ENCODE peak calls at places on chromosomes 4 and X, in five cellular contexts. One of them, this sample, is unnamed.

GRCh38 chrX:80550722-80551121 is 130.5 kb downstream of the TENT5D start:
- DNase-seq in testis: no peak
- DNase-seq in esophagus muscularis mucosa: no peak
- DNase-seq in Peyer's patch: no peak
- DNase-seq in spleen: no peak
- DNase-seq in this sample: no peak

GRCh38 chr4:548976-549375 is 27.1 kb downstream of the TMEM271 start:
- DNase-seq in testis: no peak
- DNase-seq in esophagus muscularis mucosa: no peak
- DNase-seq in Peyer's patch: no peak
- DNase-seq in spleen: no peak
- DNase-seq in this sample: no peak

GRCh38 chr4:66273110-66273509 is 602.8 kb upstream of the EPHA5 start:
- DNase-seq in testis: no peak
- DNase-seq in esophagus muscularis mucosa: no peak
- DNase-seq in Peyer's patch: no peak
- DNase-seq in spleen: no peak
- DNase-seq in this sample: no peak

GRCh38 chr4:42653606-42654560 is 3.0 kb downstream of the ATP8A1 start:
- DNase-seq in testis: no peak
- DNase-seq in esophagus muscularis mucosa: no peak
- DNase-seq in Peyer's patch: no peak
- DNase-seq in spleen: no peak
- DNase-seq in this sample: peak; percentile 64

GRCh38 chr4:20422398-20422797 is 170.7 kb downstream of the SLIT2 start:
- DNase-seq in testis: peak; percentile 71
- DNase-seq in esophagus muscularis mucosa: no peak
- DNase-seq in Peyer's patch: peak; percentile 76
- DNase-seq in spleen: no peak
- DNase-seq in this sample: no peak

GRCh38 chrX:9682456-9682855 is 83.2 kb downstream of the GPR143 start:
- DNase-seq in testis: peak; percentile 15
- DNase-seq in esophagus muscularis mucosa: no peak
- DNase-seq in Peyer's patch: no peak
- DNase-seq in spleen: no peak
- DNase-seq in this sample: no peak

GRCh38 chr4:6095897-6096296 is 77.7 kb upstream of the C4orf50 start:
- DNase-seq in testis: no peak
- DNase-seq in esophagus muscularis mucosa: no peak
- DNase-seq in Peyer's patch: no peak
- DNase-seq in spleen: no peak
- DNase-seq in this sample: no peak

GRCh38 chr4:177308125-177308524 is 1.5 kb upstream of the NEIL3 start:
- DNase-seq in testis: no peak
- DNase-seq in esophagus muscularis mucosa: no peak
- DNase-seq in Peyer's patch: no peak
- DNase-seq in spleen: no peak
- DNase-seq in this sample: no peak

GRCh38 chrX:101383679-101384078 is 2.3 kb downstream of the BTK start:
- DNase-seq in testis: no peak
- DNase-seq in esophagus muscularis mucosa: no peak
- DNase-seq in Peyer's patch: no peak
- DNase-seq in spleen: no peak
- DNase-seq in this sample: no peak

GRCh38 chr4:86834901-86835300 is 14.3 kb downstream of the SLC10A6 start:
- DNase-seq in testis: no peak
- DNase-seq in esophagus muscularis mucosa: no peak
- DNase-seq in Peyer's patch: no peak
- DNase-seq in spleen: no peak
- DNase-seq in this sample: no peak

GRCh38 chrX:103704863-103705262 is 5.8 kb upstream of the TMEM31 start:
- DNase-seq in testis: no peak
- DNase-seq in esophagus muscularis mucosa: no peak
- DNase-seq in Peyer's patch: no peak
- DNase-seq in spleen: no peak
- DNase-seq in this sample: no peak

GRCh38 chrX:41447897-41448296 is 754 bp downstream of the NYX start:
- DNase-seq in testis: no peak
- DNase-seq in esophagus muscularis mucosa: no peak
- DNase-seq in Peyer's patch: no peak
- DNase-seq in spleen: no peak
- DNase-seq in this sample: no peak

GRCh38 chr4:153934689-153935017 is 145.8 kb upstream of the SFRP2 start:
- DNase-seq in testis: no peak
- DNase-seq in esophagus muscularis mucosa: no peak
- DNase-seq in Peyer's patch: no peak
- DNase-seq in spleen: no peak
- DNase-seq in this sample: no peak

GRCh38 chrX:29082558-29082957 is 495.3 kb downstream of the IL1RAPL1 start:
- DNase-seq in testis: no peak
- DNase-seq in esophagus muscularis mucosa: no peak
- DNase-seq in Peyer's patch: no peak
- DNase-seq in spleen: no peak
- DNase-seq in this sample: no peak

GRCh38 chrX:1851527-1851926 is 236.7 kb downstream of the ASMT start:
- DNase-seq in testis: no peak
- DNase-seq in esophagus muscularis mucosa: no peak
- DNase-seq in Peyer's patch: no peak
- DNase-seq in spleen: no peak
- DNase-seq in this sample: no peak

GRCh38 chrX:150478496-150479492 is 89.6 kb upstream of the MTM1 start:
- DNase-seq in testis: no peak
- DNase-seq in esophagus muscularis mucosa: no peak
- DNase-seq in Peyer's patch: no peak
- DNase-seq in spleen: no peak
- DNase-seq in this sample: no peak

GRCh38 chr4:170750519-170750918 is 660.8 kb upstream of the AADAT start:
- DNase-seq in testis: no peak
- DNase-seq in esophagus muscularis mucosa: no peak
- DNase-seq in Peyer's patch: no peak
- DNase-seq in spleen: no peak
- DNase-seq in this sample: no peak

GRCh38 chr4:186719925-186720694 is 3.5 kb downstream of the FAT1 start:
- DNase-seq in testis: peak; percentile 49
- DNase-seq in esophagus muscularis mucosa: no peak
- DNase-seq in Peyer's patch: no peak
- DNase-seq in spleen: no peak
- DNase-seq in this sample: no peak

GRCh38 chr4:152189451-152190179 is 346.3 kb downstream of the FBXW7 start:
- DNase-seq in testis: no peak
- DNase-seq in esophagus muscularis mucosa: no peak
- DNase-seq in Peyer's patch: no peak
- DNase-seq in spleen: no peak
- DNase-seq in this sample: no peak

GRCh38 chrX:12463873-12464272 is 325.6 kb downstream of the FRMPD4 start:
- DNase-seq in testis: no peak
- DNase-seq in esophagus muscularis mucosa: no peak
- DNase-seq in Peyer's patch: no peak
- DNase-seq in spleen: no peak
- DNase-seq in this sample: no peak

GRCh38 chrX:56765816-56766553 is 36.9 kb downstream of the NBDY start:
- DNase-seq in testis: no peak
- DNase-seq in esophagus muscularis mucosa: peak; percentile 17
- DNase-seq in Peyer's patch: peak; percentile 52
- DNase-seq in spleen: peak; percentile 54
- DNase-seq in this sample: no peak

DNA sequence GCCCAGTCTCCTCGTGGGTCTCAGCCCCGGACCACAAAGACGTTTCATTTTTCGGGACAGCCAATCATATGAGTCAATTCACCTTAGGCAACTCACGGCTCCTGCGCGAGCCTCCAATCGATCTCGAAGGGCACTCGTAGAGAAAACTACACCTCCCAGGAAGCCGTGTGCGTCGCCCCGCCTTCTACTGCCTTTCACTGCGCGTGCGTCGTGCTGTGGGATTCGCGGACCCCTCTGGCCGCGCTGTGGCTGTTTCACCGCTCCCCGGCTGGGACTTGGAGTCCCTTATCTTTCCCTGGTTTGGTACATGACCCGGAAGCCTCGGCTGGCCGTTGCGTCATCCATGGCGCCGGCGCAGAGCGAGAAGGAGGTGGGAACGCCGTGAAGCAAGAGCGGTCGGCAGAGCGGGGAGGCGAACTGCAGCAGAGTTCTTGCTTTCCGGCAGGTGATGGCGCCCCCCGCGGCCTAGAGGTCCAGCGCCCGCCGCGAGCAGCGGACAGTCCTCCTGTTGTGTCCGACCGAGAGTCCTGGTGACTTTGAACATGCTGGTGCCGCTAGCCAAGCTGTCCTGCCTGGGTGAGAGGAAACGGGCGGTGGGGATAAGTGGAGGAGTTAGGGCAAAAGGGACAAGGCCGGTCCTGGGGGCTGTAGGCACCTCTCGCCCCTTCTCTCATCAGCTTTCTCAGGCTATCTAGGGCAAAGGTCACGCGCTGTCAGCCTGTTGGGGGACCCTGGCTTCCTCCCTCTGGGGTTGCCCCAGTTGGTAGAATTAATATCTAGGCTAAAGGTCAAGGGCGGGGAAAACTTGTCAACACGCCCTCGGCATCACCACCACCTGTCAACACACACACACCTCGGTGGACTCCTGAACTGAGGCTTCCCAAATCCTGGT is at the start of gene ETFDH:
- DNase-seq in testis: peak; percentile 98
- DNase-seq in esophagus muscularis mucosa: peak; percentile 100
- DNase-seq in Peyer's patch: peak; percentile 99
- DNase-seq in spleen: peak; percentile 100
- DNase-seq in this sample: peak; percentile 97
- TF ChIP-seq POLR2A in testis: peak; percentile 54
- TF ChIP-seq POLR2A in esophagus muscularis mucosa: peak; percentile 33
- TF ChIP-seq POLR2A in Peyer's patch: peak; percentile 80
- TF ChIP-seq POLR2A in spleen: no peak
- TF ChIP-seq POLR2A in this sample: peak; percentile 86

GRCh38 chr4:88659890-88660208 is 37.8 kb downstream of the NAP1L5 start:
- DNase-seq in testis: no peak
- DNase-seq in esophagus muscularis mucosa: no peak
- DNase-seq in Peyer's patch: no peak
- DNase-seq in spleen: no peak
- DNase-seq in this sample: no peak

GRCh38 chr4:88659061-88659889 is 38.4 kb downstream of the NAP1L5 start:
- DNase-seq in testis: peak; percentile 71
- DNase-seq in esophagus muscularis mucosa: no peak
- DNase-seq in Peyer's patch: peak; percentile 64
- DNase-seq in spleen: no peak
- DNase-seq in this sample: peak; percentile 40

GRCh38 chr4:88660446-88661294 is 37.0 kb downstream of the NAP1L5 start:
- DNase-seq in testis: no peak
- DNase-seq in esophagus muscularis mucosa: no peak
- DNase-seq in Peyer's patch: no peak
- DNase-seq in spleen: no peak
- DNase-seq in this sample: no peak

GRCh38 chr4:88661724-88662123 is 35.9 kb downstream of the NAP1L5 start:
- DNase-seq in testis: no peak
- DNase-seq in esophagus muscularis mucosa: no peak
- DNase-seq in Peyer's patch: no peak
- DNase-seq in spleen: no peak
- DNase-seq in this sample: no peak
- H3K4me3 ChIP-seq in testis: no peak overlapping the region
- H3K4me3 ChIP-seq in esophagus muscularis mucosa: no peak overlapping the region
- H3K4me3 ChIP-seq in Peyer's patch: no peak overlapping the region
- H3K4me3 ChIP-seq in spleen: no peak overlapping the region
- H3K4me3 ChIP-seq in this sample: no peak overlapping the region

GRCh38 chr4:40299126-40299525 is 36.0 kb upstream of the CHRNA9 start:
- DNase-seq in testis: no peak
- DNase-seq in esophagus muscularis mucosa: no peak
- DNase-seq in Peyer's patch: no peak
- DNase-seq in spleen: no peak
- DNase-seq in this sample: no peak

GRCh38 chr4:40303751-40304150 is 31.4 kb upstream of the CHRNA9 start:
- DNase-seq in testis: no peak
- DNase-seq in esophagus muscularis mucosa: no peak
- DNase-seq in Peyer's patch: no peak
- DNase-seq in spleen: no peak
- DNase-seq in this sample: no peak

GRCh38 chr4:40301592-40301991 is 33.5 kb upstream of the CHRNA9 start:
- DNase-seq in testis: no peak
- DNase-seq in esophagus muscularis mucosa: no peak
- DNase-seq in Peyer's patch: peak; percentile 91
- DNase-seq in spleen: peak; percentile 90
- DNase-seq in this sample: no peak

GRCh38 chr4:40300371-40301162 is 34.6 kb upstream of the CHRNA9 start:
- DNase-seq in testis: no peak
- DNase-seq in esophagus muscularis mucosa: no peak
- DNase-seq in Peyer's patch: no peak
- DNase-seq in spleen: no peak
- DNase-seq in this sample: no peak

DNA sequence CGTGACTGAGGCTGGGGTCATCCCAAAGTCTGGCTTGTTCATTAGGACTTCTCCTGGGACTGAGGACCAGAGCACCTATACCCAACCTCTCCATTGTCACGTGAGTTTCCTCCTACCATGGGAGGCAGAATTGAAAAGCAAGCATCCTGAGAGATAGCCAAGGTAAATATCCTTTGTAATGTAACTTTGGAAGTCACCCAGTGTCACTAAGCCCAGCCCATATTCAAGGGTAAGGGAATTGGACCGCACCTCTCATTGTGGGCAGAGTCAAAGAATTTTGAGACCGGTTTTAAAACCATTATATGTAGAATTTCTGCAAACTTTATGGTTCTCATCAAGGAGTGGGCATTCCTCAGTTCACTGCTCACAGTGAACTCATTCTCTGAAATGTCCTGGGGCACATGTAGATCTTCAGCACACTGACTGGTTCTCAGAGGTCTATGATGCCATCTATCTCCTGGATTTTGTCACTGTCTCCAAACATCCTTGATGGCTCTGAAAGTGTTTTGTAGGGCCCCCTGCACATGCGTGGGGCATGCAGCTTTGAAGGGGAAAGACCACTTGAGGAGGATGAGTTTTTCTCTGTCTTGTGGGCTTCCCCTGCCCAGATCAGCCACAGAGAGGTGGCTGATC is 35.3 kb upstream of the CHRNA9 start:
- DNase-seq in testis: no peak
- DNase-seq in esophagus muscularis mucosa: no peak
- DNase-seq in Peyer's patch: no peak
- DNase-seq in spleen: no peak
- DNase-seq in this sample: no peak
- TF ChIP-seq CTCF in testis: no peak
- TF ChIP-seq CTCF in esophagus muscularis mucosa: no peak
- TF ChIP-seq CTCF in Peyer's patch: no peak
- TF ChIP-seq CTCF in spleen: no peak
- TF ChIP-seq CTCF in this sample: no peak

GRCh38 chrX:21730011-21730410 is 27.9 kb downstream of the SMPX start:
- DNase-seq in testis: no peak
- DNase-seq in esophagus muscularis mucosa: no peak
- DNase-seq in Peyer's patch: no peak
- DNase-seq in spleen: no peak
- DNase-seq in this sample: no peak
- TF ChIP-seq POLR2A in testis: no peak
- TF ChIP-seq POLR2A in esophagus muscularis mucosa: no peak
- TF ChIP-seq POLR2A in Peyer's patch: no peak
- TF ChIP-seq POLR2A in spleen: no peak
- TF ChIP-seq POLR2A in this sample: no peak

GRCh38 chr4:26022346-26022891 is 108.4 kb downstream of the SMIM20 start:
- DNase-seq in testis: peak; percentile 37
- DNase-seq in esophagus muscularis mucosa: no peak
- DNase-seq in Peyer's patch: no peak
- DNase-seq in spleen: no peak
- DNase-seq in this sample: no peak
- H3K4me3 ChIP-seq in testis: no peak overlapping the region
- H3K4me3 ChIP-seq in esophagus muscularis mucosa: no peak overlapping the region
- H3K4me3 ChIP-seq in Peyer's patch: no peak overlapping the region
- H3K4me3 ChIP-seq in spleen: no peak overlapping the region
- H3K4me3 ChIP-seq in this sample: no peak overlapping the region